ENCODE peak calls at places on chromosomes 12 and 14, in eight cellular contexts. B is progenitor cell of endocrine pancreas, I is left lung, Z is neural progenitor cell, D is fibroblast of lung, V is GM20000, Q is lower lobe of right lung, G is brain microvascular endothelial cell. F is an unnamed sample.

GRCh38 chr12:120071493-120072020 is 45.0 kb downstream of the RAB35 start:
- DNase-seq in B (no peak), I (no peak), Z (no peak), D (no peak), V (no peak), Q (no peak), G (no peak), F (no peak)

GRCh38 chr14:104387385-104388010 is 192.1 kb upstream of the C14orf180 start:
- DNase-seq in B (no peak), I (peak), Z (no peak), D (no peak), V (no peak), Q (no peak), G (no peak), F (peak)

GRCh38 chr12:2287589-2287988 is 234.8 kb downstream of the CACNA1C start:
- DNase-seq in B (no peak), I (no peak), Z (no peak), D (no peak), V (no peak), Q (no peak), G (no peak), F (no peak)

GRCh38 chr12:63068857-63069442 is 82.1 kb downstream of the AVPR1A start:
- DNase-seq in B (no peak), I (no peak), Z (peak), D (peak), V (peak), Q (no peak), G (peak), F (no peak)

GRCh38 chr12:124347805-124348658 is 53.1 kb downstream of the RFLNA start:
- DNase-seq in B (no peak), I (no peak), Z (peak), D (no peak), V (no peak), Q (no peak), G (no peak), F (no peak)

GRCh38 chr12:4120316-4120920 is 153.1 kb upstream of the CCND2 start:
- DNase-seq in B (peak), I (no peak), Z (no peak), D (no peak), V (no peak), Q (no peak), G (no peak), F (peak)

GRCh38 chr14:70186826-70187483 is 1.8 kb downstream of the SLC8A3 start:
- DNase-seq in B (peak), I (peak), Z (peak), D (peak), V (peak), Q (no peak), G (no peak), F (peak)

GRCh38 chr12:14239350-14239934 is 126.0 kb upstream of the ATF7IP start:
- DNase-seq in B (no peak), I (no peak), Z (no peak), D (peak), V (peak), Q (no peak), G (peak), F (peak)

GRCh38 chr14:93751946-93752660 is 36.2 kb downstream of the PRIMA1 start:
- DNase-seq in B (no peak), I (no peak), Z (no peak), D (no peak), V (no peak), Q (no peak), G (no peak), F (no peak)

GRCh38 chr14:96071561-96071960 is 32.4 kb downstream of the C14orf132 start:
- DNase-seq in B (no peak), I (no peak), Z (no peak), D (no peak), V (no peak), Q (peak), G (no peak), F (no peak)

GRCh38 chr14:77204457-77204796 is 22.8 kb downstream of the TMEM63C start:
- DNase-seq in B (no peak), I (no peak), Z (no peak), D (no peak), V (no peak), Q (no peak), G (no peak), F (no peak)

GRCh38 chr12:7150841-7151240 is 20.7 kb downstream of the CLSTN3 start:
- DNase-seq in B (no peak), I (no peak), Z (no peak), D (no peak), V (no peak), Q (no peak), G (no peak), F (no peak)

DNA sequence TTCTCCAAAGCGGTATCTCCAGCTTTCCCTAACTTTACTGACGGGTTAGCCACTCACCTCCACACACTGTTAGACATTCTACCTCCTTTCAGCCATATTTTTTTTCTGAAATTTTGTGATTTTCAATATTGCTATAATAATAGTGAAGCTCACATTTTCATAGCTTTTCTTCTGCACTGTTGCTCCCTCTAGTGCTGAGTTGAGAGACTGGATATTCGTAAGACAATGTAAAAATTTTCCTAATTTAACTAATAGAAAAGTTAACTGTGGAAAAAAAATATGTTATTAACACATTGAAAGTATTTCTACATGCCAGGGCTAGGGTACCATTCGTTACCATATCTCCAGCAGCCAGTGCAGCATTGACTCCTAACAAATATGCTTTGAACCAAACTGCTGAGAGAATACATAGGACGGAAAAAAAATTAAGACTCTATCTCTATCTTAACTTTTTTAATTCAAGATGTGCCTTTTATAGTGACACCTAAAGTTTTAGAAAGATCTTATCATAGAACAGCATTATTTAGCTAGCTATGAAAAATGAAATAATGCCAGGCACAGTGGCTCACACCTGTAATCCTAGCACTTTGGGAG is 48.7 kb upstream of the ABCC9 start:
- DNase-seq in B (no peak), I (no peak), Z (no peak), D (peak), V (peak), Q (no peak), G (peak), F (no peak)
- TF ChIP-seq CTCF in B (peak), I (peak), Z (peak), D (peak), V (peak), Q (peak), G (peak), F (peak)

GRCh38 chr14:50667491-50668007 is 557 bp downstream of the SAV1 start:
- DNase-seq in B (peak), I (no peak), Z (no peak), D (no peak), V (peak), Q (no peak), G (no peak), F (no peak)
- TF ChIP-seq CTCF in B (peak), I (no peak), Z (peak), D (no peak), V (no peak), Q (no peak), G (no peak), F (no peak)

GRCh38 chr14:21241218-21241819 is 27.9 kb downstream of the HNRNPC start:
- DNase-seq in B (no peak), I (no peak), Z (no peak), D (peak), V (no peak), Q (no peak), G (no peak), F (no peak)
- TF ChIP-seq CTCF in B (peak), I (no peak), Z (peak), D (no peak), V (no peak), Q (peak), G (no peak), F (peak)

DNA sequence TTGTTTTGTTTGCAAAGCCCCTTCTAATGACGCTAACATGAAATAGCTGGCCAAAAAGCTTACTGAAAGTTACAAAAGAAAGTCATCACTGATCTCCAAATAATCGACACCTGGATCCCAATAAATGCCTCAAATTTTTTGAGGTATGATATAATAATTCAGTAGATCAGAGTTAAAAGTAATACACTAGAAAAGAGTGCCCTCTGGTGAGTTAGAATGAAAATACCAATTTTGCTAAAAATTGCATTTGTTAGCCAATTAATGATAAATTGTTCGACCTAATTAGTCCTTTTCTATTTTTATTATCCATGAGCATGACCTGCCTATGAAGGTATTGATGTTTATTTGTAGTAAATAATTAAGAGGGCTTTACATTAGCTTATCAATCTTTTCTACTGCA is 78.6 kb downstream of the CEP128 start:
- DNase-seq in B (no peak), I (no peak), Z (no peak), D (peak), V (no peak), Q (no peak), G (no peak), F (no peak)
- TF ChIP-seq CTCF in B (no peak), I (no peak), Z (no peak), D (peak), V (no peak), Q (no peak), G (peak), F (peak)